ENCODE peak calls at places on chromosomes 11 and 22, in ten cellular contexts. E is K562, O is transverse colon, G is stomach, W is HCT116, R is breast epithelium, Z is sigmoid colon, Y is GM23338, C is upper lobe of left lung, N is endothelial cell of umbilical vein. A is an unnamed sample.

GRCh38 chr11:85912414-85912813 is 57.2 kb downstream of the CCDC83 start:
- DNase-seq in G (no peak), Y (peak; percentile 24), Z (no peak), E (no peak), C (no peak), N (no peak), W (no peak), O (no peak), R (no peak), A (no peak)

GRCh38 chr11:79121351-79121750 is 319.5 kb downstream of the TENM4 start:
- DNase-seq in W (no peak), O (no peak), N (no peak), Z (no peak), G (no peak), C (no peak), E (no peak), Y (no peak), R (no peak), A (no peak)

GRCh38 chr11:19661827-19662226 is 50.8 kb upstream of the NAV2 start:
- DNase-seq in N (no peak), G (no peak), Y (no peak), O (no peak), C (no peak), E (no peak), R (no peak), Z (no peak), W (no peak), A (no peak)

GRCh38 chr11:1694846-1695547 is 2.0 kb upstream of the KRTAP5-6 start:
- DNase-seq in E (no peak), C (no peak), R (no peak), G (no peak), N (no peak), O (no peak), Y (no peak), Z (no peak), W (no peak), A (peak; percentile 59)

GRCh38 chr11:35390737-35391682 is 28.3 kb downstream of the SLC1A2 start:
- DNase-seq in N (no peak), Z (no peak), R (peak; percentile 29), W (no peak), C (peak; percentile 54), E (peak; percentile 10), G (peak; percentile 59), Y (no peak), O (peak; percentile 19), A (no peak)

GRCh38 chr11:66676931-66677598 is 622 bp downstream of the RBM4B start:
- DNase-seq in C (no peak), O (no peak), W (no peak), G (no peak), E (no peak), Z (peak; percentile 50), R (no peak), Y (no peak), N (peak; percentile 45), A (peak; percentile 25)

GRCh38 chr11:12271241-12271640 is 106.1 kb upstream of the PARVA start:
- DNase-seq in Z (no peak), Y (no peak), W (no peak), E (no peak), R (no peak), G (no peak), N (no peak), O (no peak), C (no peak), A (no peak)

GRCh38 chr11:93476796-93477195 is 66.4 kb downstream of the SMCO4 start:
- DNase-seq in G (no peak), W (no peak), N (no peak), O (no peak), R (no peak), Y (no peak), E (no peak), C (no peak), Z (no peak), A (no peak)

GRCh38 chr11:61955416-61956135 is 5.4 kb downstream of the BEST1 start:
- DNase-seq in E (no peak), R (no peak), G (no peak), Z (no peak), N (peak; percentile 9), O (peak; percentile 46), C (peak; percentile 55), Y (peak; percentile 96), W (no peak), A (peak; percentile 90)

GRCh38 chr11:45252134-45252856 is 33.8 kb downstream of the SYT13 start:
- DNase-seq in E (peak; percentile 70), G (peak; percentile 80), N (peak; percentile 14), O (peak; percentile 84), C (peak; percentile 31), W (peak; percentile 75), Z (no peak), Y (peak; percentile 89), R (no peak), A (no peak)

GRCh38 chr11:2885017-2885675 is 429 bp downstream of the CDKN1C start:
- DNase-seq in E (peak; percentile 80), G (peak; percentile 71), O (peak; percentile 71), W (no peak), R (peak; percentile 69), N (peak; percentile 42), Y (peak; percentile 73), C (peak; percentile 69), Z (peak; percentile 86), A (peak; percentile 91)

GRCh38 chr11:2882681-2883110 is 2.9 kb downstream of the CDKN1C start:
- DNase-seq in C (no peak), R (no peak), Y (peak; percentile 50), W (no peak), G (no peak), O (no peak), E (no peak), N (no peak), Z (no peak), A (no peak)

GRCh38 chr11:2884424-2884815 is 1.2 kb downstream of the CDKN1C start:
- DNase-seq in R (no peak), W (no peak), Z (peak; percentile 88), C (peak; percentile 62), E (peak; percentile 37), N (peak; percentile 46), O (peak; percentile 53), Y (no peak), G (peak; percentile 62), A (peak; percentile 84)

GRCh38 chr11:2885676-2886081 is at the start of gene CDKN1C:
- DNase-seq in Z (peak; percentile 97), O (peak; percentile 89), E (peak; percentile 93), C (peak; percentile 90), R (peak; percentile 88), N (peak; percentile 88), W (peak; percentile 59), G (peak; percentile 92), Y (peak; percentile 88), A (peak; percentile 95)

DNA sequence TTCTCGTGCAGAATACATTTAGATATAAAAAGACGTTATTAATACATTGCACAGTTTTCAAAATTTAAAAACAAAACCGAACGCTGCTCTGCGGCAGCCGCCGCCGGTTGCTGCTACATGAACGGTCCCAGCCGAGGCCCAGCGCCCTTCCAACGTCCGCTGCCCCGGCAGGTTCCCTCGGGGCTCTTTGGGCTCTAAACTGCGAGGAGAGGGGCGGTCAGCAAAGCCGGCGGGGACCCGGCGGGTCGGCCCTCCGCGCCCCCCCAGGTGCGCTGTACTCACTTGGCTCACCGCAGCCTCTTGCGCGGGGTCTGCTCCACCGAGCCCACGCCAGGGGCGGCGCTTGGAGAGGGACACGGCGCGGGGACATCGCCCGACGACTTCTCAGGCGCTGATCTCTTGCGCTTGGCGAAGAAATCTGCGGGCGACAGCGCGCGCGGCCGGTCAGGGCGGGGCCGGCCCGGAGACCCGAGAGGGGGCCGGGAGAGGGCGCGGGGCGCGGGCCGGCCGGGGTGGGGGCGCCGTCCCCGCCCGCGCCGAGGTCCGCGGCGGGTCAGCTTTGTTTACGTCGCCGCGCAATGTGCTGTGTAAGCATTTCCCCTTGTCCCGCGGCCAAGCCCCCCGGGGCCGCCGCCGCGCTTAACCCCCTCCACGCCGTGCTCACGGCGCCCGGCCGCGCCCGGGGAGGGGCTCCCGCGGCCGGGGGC is 1.7 kb downstream of the CDKN1C start:
- DNase-seq in R (no peak), C (no peak), Y (peak; percentile 64), E (peak; percentile 44), G (no peak), N (peak; percentile 21), O (no peak), Z (no peak), W (no peak), A (no peak)
- H3K4me1 ChIP-seq in R (peaks cover 7% of the 10 kb centered on the region), C (peaks cover 17% of the 10 kb centered on the region), Y (peaks cover 27% of the 10 kb centered on the region), E (peaks cover 12% of the 10 kb centered on the region), G (peaks cover 9% of the 10 kb centered on the region), N (peaks cover 8% of the 10 kb centered on the region), O (peaks cover 22% of the 10 kb centered on the region), Z (peaks cover 44% of the 10 kb centered on the region), W (peaks cover 2% of the 10 kb centered on the region), A (peaks cover 56% of the 10 kb centered on the region)

GRCh38 chr11:10315083-10315482 is 10.2 kb downstream of the ADM start:
- DNase-seq in C (no peak), E (no peak), G (no peak), R (no peak), O (no peak), N (no peak), W (no peak), Z (no peak), Y (no peak), A (no peak)

GRCh38 chr11:10317776-10318526 is 13.1 kb downstream of the ADM start:
- DNase-seq in E (no peak), O (no peak), N (no peak), C (no peak), Z (no peak), W (no peak), R (no peak), G (no peak), Y (no peak), A (no peak)

GRCh38 chr11:10311802-10312201 is 6.9 kb downstream of the ADM start:
- DNase-seq in E (no peak), C (no peak), Z (no peak), R (no peak), N (no peak), Y (no peak), G (no peak), W (no peak), O (no peak), A (no peak)

GRCh38 chr11:10317281-10317755 is 12.4 kb downstream of the ADM start:
- DNase-seq in W (no peak), O (no peak), C (no peak), N (no peak), Z (no peak), E (no peak), G (no peak), Y (no peak), R (no peak), A (no peak)

GRCh38 chr11:10314199-10315072 is 9.6 kb downstream of the ADM start:
- DNase-seq in Z (no peak), O (no peak), N (peak; percentile 46), C (peak; percentile 65), W (no peak), E (no peak), R (no peak), G (no peak), Y (peak; percentile 70), A (no peak)
- H3K4me3 ChIP-seq in Z (no peak overlapping the region), O (no peak overlapping the region), N (no peak overlapping the region), C (no peak overlapping the region), W (no peak overlapping the region), E (no peak overlapping the region), R (no peak overlapping the region), G (no peak overlapping the region), Y (no peak overlapping the region), A (no peak overlapping the region)

GRCh38 chr11:128448981-128449713 is 138.2 kb downstream of the ETS1 start:
- DNase-seq in G (no peak), C (no peak), O (no peak), R (no peak), Z (no peak), E (no peak), Y (no peak), N (no peak), W (no peak), A (no peak)
- TF ChIP-seq POLR2AphosphoS5 in G (no peak), C (no peak), O (no peak), R (no peak), Z (no peak), E (no peak), Y (no peak), N (no peak), W (no peak), A (no peak)

GRCh38 chr22:47727656-47728055 is 965.2 kb downstream of the TBC1D22A start:
- DNase-seq in R (no peak), Y (no peak), E (no peak), G (no peak), C (no peak), N (no peak), W (no peak), O (no peak), Z (no peak), A (no peak)
- H3K4me1 ChIP-seq in R (no peaks in the 10 kb centered on the region), Y (no peaks in the 10 kb centered on the region), E (no peaks in the 10 kb centered on the region), G (no peaks in the 10 kb centered on the region), C (no peaks in the 10 kb centered on the region), N (no peaks in the 10 kb centered on the region), W (no peaks in the 10 kb centered on the region), O (no peaks in the 10 kb centered on the region), Z (no peaks in the 10 kb centered on the region), A (no peaks in the 10 kb centered on the region)

A was measured in spleen.